ENCODE peak calls at places on chromosomes 1 and 21, in seven cellular contexts. M is CD8-positive, alpha-beta T cell; E is kidney; S is MM.1S; B is A549; G is mucosa of descending colon; O is IMR-90. A is an unnamed sample.

GRCh38 chr1:164417016-164417704 is 141.8 kb upstream of the PBX1 start:
- DNase-seq in S (no peak), E (no peak), M (no peak), G (no peak), B (no peak), O (no peak), A (no peak)

GRCh38 chr21:17446737-17447136 is 66.1 kb upstream of the CXADR start:
- DNase-seq in E (no peak), O (no peak), G (no peak), S (no peak), B (no peak), M (no peak), A (no peak)

GRCh38 chr1:112982853-112983539 is 27.0 kb upstream of the SLC16A1 start:
- DNase-seq in M (no peak), O (no peak), G (no peak), S (no peak), E (no peak), B (no peak), A (no peak)

GRCh38 chr21:25350056-25350455 is 257.2 kb downstream of the MRPL39 start:
- DNase-seq in M (no peak), B (no peak), S (no peak), E (no peak), G (no peak), O (peak), A (no peak)

GRCh38 chr21:32190491-32191144 is 88.2 kb downstream of the MIS18A start:
- DNase-seq in E (no peak), G (no peak), B (no peak), S (peak), M (no peak), O (no peak), A (no peak)

GRCh38 chr1:59750612-59751395 is 63.9 kb upstream of the HOOK1 start:
- DNase-seq in E (no peak), B (peak), S (no peak), M (no peak), O (peak), G (no peak), A (no peak)

GRCh38 chr21:29144736-29145353 is 14.4 kb downstream of the MAP3K7CL start:
- DNase-seq in O (peak), E (no peak), S (no peak), M (no peak), B (no peak), G (no peak), A (no peak)

GRCh38 chr1:218394416-218394815 is 49.3 kb downstream of the TGFB2 start:
- DNase-seq in B (no peak), S (no peak), G (no peak), E (no peak), M (no peak), O (no peak), A (no peak)

GRCh38 chr1:228929476-228930027 is 194.3 kb downstream of the RHOU start:
- DNase-seq in S (no peak), B (no peak), M (no peak), G (no peak), O (no peak), E (no peak), A (no peak)

GRCh38 chr1:54464477-54465146 is 58.4 kb upstream of the SSBP3 start:
- DNase-seq in S (peak), E (peak), O (peak), G (no peak), M (no peak), B (no peak), A (peak)

GRCh38 chr1:219427400-219427799 is 185.5 kb downstream of the ZC3H11B start:
- DNase-seq in O (no peak), M (no peak), S (no peak), G (no peak), B (no peak), E (no peak), A (no peak)

GRCh38 chr1:153616144-153616884 is at the start of gene S100A14:
- DNase-seq in B (no peak), M (peak), O (no peak), E (peak), S (no peak), G (peak), A (peak)

GRCh38 chr1:37739222-37739621 is 25.7 kb downstream of the EPHA10 start:
- DNase-seq in O (no peak), B (peak), E (no peak), M (no peak), S (peak), G (no peak), A (no peak)

GRCh38 chr1:61504840-61505239 is 220.1 kb downstream of the TM2D1 start:
- DNase-seq in S (no peak), E (no peak), G (no peak), O (peak), B (no peak), M (no peak), A (no peak)

GRCh38 chr1:36352141-36352909 is 28.9 kb upstream of the EVA1B start:
- DNase-seq in O (peak), M (no peak), E (no peak), G (no peak), B (no peak), S (no peak), A (no peak)

GRCh38 chr1:119732465-119733168 is 20.9 kb downstream of the PHGDH start:
- DNase-seq in S (peak), O (no peak), E (no peak), B (no peak), M (no peak), G (no peak), A (no peak)

GRCh38 chr1:85683292-85684025 is 24.8 kb downstream of the ZNHIT6 start:
- DNase-seq in O (peak), M (no peak), G (no peak), S (no peak), E (no peak), B (no peak), A (no peak)

GRCh38 chr1:204075890-204076837 is 3.2 kb downstream of the SOX13 start:
- DNase-seq in O (no peak), B (no peak), E (no peak), M (no peak), S (no peak), G (no peak), A (peak)

GRCh38 chr1:234585333-234586055 is 24.5 kb downstream of the IRF2BP2 start:
- DNase-seq in B (no peak), S (no peak), G (no peak), M (no peak), O (peak), E (no peak), A (no peak)

GRCh38 chr1:198018529-198018928 is 101.4 kb downstream of the LHX9 start:
- DNase-seq in M (no peak), S (no peak), B (peak), O (peak), E (no peak), G (no peak), A (no peak)

GRCh38 chr1:245831518-245831917 is 675.6 kb downstream of the SMYD3 start:
- DNase-seq in E (no peak), B (no peak), G (no peak), S (no peak), M (no peak), O (no peak), A (no peak)

GRCh38 chr1:234656981-234657651 is 47.1 kb upstream of the IRF2BP2 start:
- DNase-seq in M (no peak), S (peak), B (peak), O (peak), G (no peak), E (no peak), A (no peak)

GRCh38 chr1:66571789-66572188 is 37.8 kb downstream of the SGIP1 start:
- DNase-seq in S (no peak), E (no peak), O (peak), B (no peak), M (no peak), G (no peak), A (no peak)

GRCh38 chr1:29752141-29752540 is 515.8 kb downstream of the PTPRU start:
- DNase-seq in E (no peak), S (no peak), M (no peak), O (no peak), B (no peak), G (no peak), A (no peak)

GRCh38 chr1:224929335-224930237 is at the start of gene DNAH14:
- DNase-seq in E (peak), M (no peak), B (peak), S (peak), G (peak), O (peak), A (peak)

GRCh38 chr1:18182518-18183160 is 75.0 kb downstream of the IGSF21 start:
- DNase-seq in G (no peak), M (no peak), O (no peak), B (peak), S (no peak), E (peak), A (no peak)

GRCh38 chr1:235802901-235803423 is 63.7 kb downstream of the LYST start:
- DNase-seq in S (no peak), E (no peak), M (no peak), O (no peak), G (no peak), B (no peak), A (no peak)

DNA sequence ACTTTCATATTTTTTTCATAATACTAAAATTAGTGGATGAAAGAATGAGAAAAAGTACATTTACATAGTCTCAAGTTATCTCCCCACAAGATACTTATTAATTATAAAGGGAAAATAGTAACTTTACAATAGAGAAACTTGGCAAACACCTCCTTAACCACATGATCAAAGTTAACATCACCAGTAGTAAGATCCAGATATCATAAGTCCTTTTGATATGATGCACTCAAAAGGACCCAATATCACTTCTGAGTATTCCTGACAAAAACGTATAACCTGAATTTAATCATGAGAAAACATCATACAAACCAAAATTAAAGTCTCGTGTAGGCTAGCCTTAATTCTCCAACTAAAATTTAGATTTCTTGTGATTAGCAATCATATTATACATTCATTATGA is 67.4 kb downstream of the LYST start:
- DNase-seq in G (no peak), O (no peak), E (no peak), M (no peak), B (no peak), S (no peak), A (no peak)
- H3K4me3 ChIP-seq in G (no peak), O (no peak), E (no peak), M (no peak), B (no peak), S (no peak), A (no peak)

GRCh38 chr21:41316200-41316599 is 401 bp upstream of the FAM3B start:
- DNase-seq in E (no peak), O (no peak), M (no peak), S (no peak), B (no peak), G (peak), A (no peak)
- H3K4me3 ChIP-seq in E (peak), O (no peak), M (no peak), S (no peak), B (no peak), G (no peak), A (peak)

DNA sequence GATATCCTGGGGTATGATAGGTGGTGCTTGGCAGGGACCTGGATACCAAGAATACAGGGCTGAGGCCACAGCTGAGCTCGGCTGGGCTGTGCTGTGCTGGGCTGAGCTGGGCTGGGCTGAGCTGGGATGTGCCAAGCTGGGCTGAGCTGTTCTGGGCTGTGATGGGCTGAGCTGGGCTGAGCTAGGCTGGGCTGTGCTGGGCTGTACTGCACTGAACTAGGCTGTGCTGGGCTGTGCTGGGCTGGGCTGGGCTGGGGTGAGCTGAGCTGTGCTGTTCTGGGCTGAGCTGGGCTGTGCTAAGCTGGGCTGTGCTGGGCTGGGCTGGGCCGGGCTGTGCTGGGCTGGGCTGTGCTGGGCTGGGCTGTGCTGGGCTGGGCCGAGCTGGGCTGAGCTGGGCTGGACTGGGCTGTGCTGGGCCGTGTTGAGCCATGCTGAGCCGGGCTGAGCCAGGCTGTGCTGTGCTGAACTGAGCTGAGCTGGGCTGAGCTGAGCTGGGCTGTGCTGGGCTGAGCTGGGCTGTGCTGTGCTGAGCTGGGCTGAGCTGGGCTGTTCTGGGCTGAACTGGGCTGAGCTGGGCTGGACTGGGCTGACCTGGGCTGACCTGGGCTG is 94.7 kb upstream of the ACTRT2 start:
- DNase-seq in M (no peak), S (no peak), O (no peak), G (no peak), E (no peak), B (no peak), A (no peak)
- H3K4me3 ChIP-seq in M (no peak), S (no peak), O (no peak), G (no peak), E (no peak), B (no peak), A (no peak)

GRCh38 chr1:47995306-47996050 is 1.7 kb downstream of the TRABD2B start:
- DNase-seq in B (no peak), O (no peak), E (no peak), S (no peak), M (no peak), G (no peak), A (no peak)
- H3K4me3 ChIP-seq in B (no peak), O (no peak), E (peak), S (no peak), M (no peak), G (no peak), A (no peak)

DNA sequence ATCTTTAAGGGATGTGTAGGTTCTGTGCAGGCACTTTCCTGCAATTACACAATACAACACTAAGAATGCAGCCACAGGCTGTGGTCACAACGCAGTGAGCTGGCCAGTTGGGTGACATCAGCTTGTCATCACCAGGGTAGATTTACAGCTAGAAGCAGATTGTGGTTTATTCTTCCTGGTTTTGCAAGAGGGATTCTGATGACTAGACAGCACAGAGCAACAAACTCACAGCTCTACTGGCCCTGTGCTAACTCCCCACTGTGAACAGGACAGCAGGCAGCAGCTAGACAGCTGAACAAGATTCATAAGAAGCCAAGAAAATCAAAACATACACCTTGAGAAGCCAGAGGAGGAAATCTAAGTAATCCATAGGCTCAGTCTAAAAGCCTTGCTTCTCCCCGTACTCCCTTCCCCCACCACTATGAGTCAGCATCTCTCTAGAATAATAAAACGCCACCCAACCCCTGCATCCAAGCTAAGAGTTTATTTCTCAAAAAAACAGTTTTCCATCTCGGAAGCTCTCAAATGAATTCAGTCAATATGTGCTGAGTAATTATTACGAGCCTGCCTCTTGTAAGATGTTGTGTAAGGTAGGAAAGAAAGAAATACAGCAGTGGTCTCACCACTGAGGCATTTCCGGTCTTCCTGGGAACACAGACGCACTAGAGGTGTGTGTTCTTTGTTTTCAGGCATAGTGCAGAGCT is 162.8 kb downstream of the NTPCR start:
- DNase-seq in O (peak), M (no peak), B (peak), G (peak), E (peak), S (no peak), A (peak)
- H3K4me3 ChIP-seq in O (peak), M (no peak), B (no peak), G (no peak), E (no peak), S (no peak), A (no peak)

GRCh38 chr1:150807674-150808073 is 386 bp downstream of the CTSK start:
- DNase-seq in G (no peak), B (no peak), O (no peak), M (no peak), S (no peak), E (no peak), A (no peak)
- H3K4me3 ChIP-seq in G (no peak), B (no peak), O (no peak), M (no peak), S (no peak), E (peak), A (peak)

GRCh38 chr1:230749635-230750034 is 2.4 kb downstream of the CAPN9 start:
- DNase-seq in M (no peak), E (no peak), B (no peak), S (no peak), G (no peak), O (no peak), A (no peak)

GRCh38 chr1:230750576-230750975 is 3.4 kb downstream of the CAPN9 start:
- DNase-seq in M (no peak), B (no peak), E (no peak), S (no peak), G (peak), O (no peak), A (no peak)

GRCh38 chr1:230749150-230749549 is 2.0 kb downstream of the CAPN9 start:
- DNase-seq in M (no peak), E (no peak), G (no peak), B (no peak), S (no peak), O (no peak), A (no peak)

GRCh38 chr1:230752407-230752806 is 5.2 kb downstream of the CAPN9 start:
- DNase-seq in M (no peak), B (no peak), E (peak), S (no peak), G (peak), O (no peak), A (peak)

DNA sequence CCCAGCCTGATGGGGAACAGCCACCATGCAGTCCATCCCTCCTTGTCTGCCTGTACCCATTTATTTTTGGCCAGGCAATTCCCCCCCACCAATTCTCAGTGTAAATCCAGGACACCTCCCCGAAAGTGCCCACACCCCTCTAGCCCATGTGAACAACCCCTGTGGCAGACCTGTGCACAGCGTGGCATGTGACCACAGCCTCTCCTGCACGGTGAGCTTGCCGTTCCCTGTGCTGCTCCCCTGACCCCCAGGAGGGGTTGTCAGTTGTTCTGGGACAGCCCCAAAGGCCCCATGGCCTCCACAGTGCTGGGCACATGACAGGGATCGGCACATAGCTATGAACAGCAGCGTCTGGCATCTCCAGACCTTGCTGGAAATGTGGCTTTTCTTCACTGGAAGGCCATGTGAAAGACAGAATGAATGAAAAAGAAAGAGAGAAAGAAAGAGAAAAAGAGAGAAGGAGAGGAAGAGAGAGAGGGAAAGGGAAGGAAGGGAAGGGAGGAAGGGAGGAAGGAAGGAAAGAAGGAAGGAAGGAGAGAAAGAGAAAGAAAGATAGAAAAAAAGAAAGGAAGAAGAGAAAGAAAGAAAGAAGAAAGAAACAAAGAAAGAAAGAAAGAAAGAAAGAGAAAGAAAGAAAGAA is 3.9 kb downstream of the CAPN9 start:
- DNase-seq in E (no peak), B (no peak), S (no peak), G (peak), O (no peak), M (no peak), A (no peak)
- H3K4me3 ChIP-seq in E (no peak), B (no peak), S (no peak), G (no peak), O (no peak), M (no peak), A (no peak)

A was measured in upper lobe of right lung.